ENCODE peak calls at places on chromosome 1, in five cellular contexts. X is stimulated activated CD4-positive, alpha-beta T cell treated with anti-CD3 and anti-CD28 coated beads, Interleukin-2, amount 100 ng/mL, for 48 hours; Z is AG09319; L is heart right ventricle; J is iPS-NIHi11. D is an unnamed sample.

GRCh38 chr1:18556364-18556763 is 74.3 kb upstream of the PAX7 start:
- DNase-seq in X (no peak), Z (no peak), L (no peak), J (peak), D (no peak)

GRCh38 chr1:6343506-6344405 is 49.8 kb downstream of the ACOT7 start:
- DNase-seq in X (peak), Z (peak), L (peak), J (peak), D (peak)

GRCh38 chr1:117301906-117302305 is 65.3 kb upstream of the MAN1A2 start:
- DNase-seq in X (no peak), Z (no peak), L (no peak), J (no peak), D (no peak)

GRCh38 chr1:47593001-47593568 is 155.2 kb downstream of the FOXD2 start:
- DNase-seq in X (no peak), Z (no peak), L (no peak), J (no peak), D (no peak)

GRCh38 chr1:28199328-28200233 is 23.1 kb upstream of the PTAFR start:
- DNase-seq in X (peak), Z (no peak), L (no peak), J (no peak), D (no peak)

GRCh38 chr1:23810818-23811420 is 10.4 kb upstream of the GALE start:
- DNase-seq in X (peak), Z (no peak), L (peak), J (peak), D (peak)

GRCh38 chr1:114485286-114485685 is 25.7 kb downstream of the TRIM33 start:
- DNase-seq in X (no peak), Z (no peak), L (no peak), J (no peak), D (no peak)

GRCh38 chr1:94272388-94272787 is 35.0 kb upstream of the ARHGAP29 start:
- DNase-seq in X (no peak), Z (no peak), L (no peak), J (no peak), D (no peak)

GRCh38 chr1:54572236-54572850 is 24.3 kb downstream of the ACOT11 start:
- DNase-seq in X (no peak), Z (no peak), L (no peak), J (no peak), D (no peak)

GRCh38 chr1:1068077-1068373 is 6.1 kb downstream of the RNF223 start:
- DNase-seq in X (no peak), Z (no peak), L (no peak), J (no peak), D (no peak)

D was measured in D341Med.